ENCODE peak calls at places on chromosomes 5 and 9, in seven cellular contexts. R is uterus, I is mammary epithelial cell, Y is HepG2, K is GM23338, P is endodermal cell, A is ovary. Q is an unnamed sample.
A peak's percentile ranks its signal among the peaks of the same experiment; 100 is the strongest.

GRCh38 chr9:107034831-107035230 is 171.9 kb downstream of the ZNF462 start:
- DNase-seq in R (no peak), I (no peak), Y (no peak), K (no peak), P (no peak), A (no peak), Q (no peak)

GRCh38 chr9:34590376-34591090 is 1.0 kb upstream of the CNTFR start:
- DNase-seq in R (peak; percentile 45), I (no peak), Y (no peak), K (peak; percentile 66), P (peak; percentile 80), A (no peak), Q (no peak)

GRCh38 chr5:93990504-93991085 is 249.2 kb upstream of the POU5F2 start:
- DNase-seq in R (no peak), I (no peak), Y (no peak), K (no peak), P (no peak), A (no peak), Q (peak; percentile 41)

GRCh38 chr9:112339886-112340285 is 6.5 kb upstream of the PTBP3 start:
- DNase-seq in R (no peak), I (no peak), Y (no peak), K (no peak), P (no peak), A (no peak), Q (no peak)

GRCh38 chr9:89743576-89744254 is 138.9 kb downstream of the GADD45G start:
- DNase-seq in R (no peak), I (no peak), Y (no peak), K (peak; percentile 68), P (peak; percentile 91), A (no peak), Q (no peak)

GRCh38 chr9:94867281-94867841 is 140.9 kb downstream of the AOPEP start:
- DNase-seq in R (peak; percentile 57), I (peak; percentile 77), Y (peak; percentile 89), K (peak; percentile 17), P (no peak), A (peak; percentile 59), Q (peak; percentile 88)

GRCh38 chr5:96861044-96861443 is 15.3 kb upstream of the ERAP2 start:
- DNase-seq in R (no peak), I (no peak), Y (no peak), K (no peak), P (no peak), A (no peak), Q (no peak)

GRCh38 chr5:127296321-127296720 is 5.7 kb downstream of the MEGF10 start:
- DNase-seq in R (no peak), I (peak; percentile 84), Y (no peak), K (no peak), P (no peak), A (no peak), Q (no peak)

GRCh38 chr9:4828776-4829175 is 36.0 kb downstream of the RCL1 start:
- DNase-seq in R (no peak), I (no peak), Y (peak; percentile 49), K (no peak), P (no peak), A (no peak), Q (no peak)

GRCh38 chr9:103245369-103245768 is 250.2 kb downstream of the CYLC2 start:
- DNase-seq in R (no peak), I (no peak), Y (no peak), K (no peak), P (no peak), A (no peak), Q (peak; percentile 7)

GRCh38 chr9:88767504-88767790 is 223.8 kb upstream of the S1PR3 start:
- DNase-seq in R (no peak), I (no peak), Y (no peak), K (no peak), P (no peak), A (no peak), Q (no peak)

GRCh38 chr5:171968512-171968911 is 37.9 kb downstream of the FBXW11 start:
- DNase-seq in R (no peak), I (no peak), Y (no peak), K (no peak), P (no peak), A (no peak), Q (no peak)

GRCh38 chr5:154756871-154757646 is 1.9 kb downstream of the LARP1 start:
- DNase-seq in R (peak; percentile 65), I (peak; percentile 29), Y (no peak), K (peak; percentile 56), P (peak; percentile 72), A (peak; percentile 68), Q (peak; percentile 51)

GRCh38 chr5:93755716-93756115 is 14.3 kb upstream of the POU5F2 start:
- DNase-seq in R (no peak), I (no peak), Y (no peak), K (no peak), P (peak; percentile 51), A (no peak), Q (no peak)

GRCh38 chr9:32776201-32776600 is 7.1 kb upstream of the TMEM215 start:
- DNase-seq in R (no peak), I (no peak), Y (no peak), K (no peak), P (no peak), A (no peak), Q (no peak)

GRCh38 chr5:131151216-131151615 is 13.8 kb downstream of the HINT1 start:
- DNase-seq in R (no peak), I (no peak), Y (no peak), K (no peak), P (no peak), A (no peak), Q (no peak)

GRCh38 chr5:96434201-96434645 is 1.2 kb upstream of the PCSK1 start:
- DNase-seq in R (peak; percentile 26), I (peak; percentile 51), Y (peak; percentile 48), K (peak; percentile 93), P (peak; percentile 96), A (peak; percentile 27), Q (peak; percentile 90)

GRCh38 chr5:55993013-55993412 is 1.8 kb downstream of the IL6ST start:
- DNase-seq in R (no peak), I (peak; percentile 19), Y (no peak), K (peak; percentile 40), P (peak; percentile 58), A (no peak), Q (peak; percentile 23)

GRCh38 chr5:82356808-82357671 is 78.9 kb upstream of the RPS23 start:
- DNase-seq in R (peak; percentile 91), I (peak; percentile 99), Y (peak; percentile 93), K (peak; percentile 27), P (peak; percentile 65), A (peak; percentile 74), Q (no peak)

GRCh38 chr5:82359286-82359685 is 81.1 kb upstream of the RPS23 start:
- DNase-seq in R (no peak), I (peak; percentile 36), Y (no peak), K (no peak), P (no peak), A (no peak), Q (peak; percentile 49)

GRCh38 chr5:82360043-82360442 is 81.9 kb upstream of the RPS23 start:
- DNase-seq in R (no peak), I (no peak), Y (no peak), K (no peak), P (no peak), A (no peak), Q (no peak)

GRCh38 chr5:82355921-82356454 is 77.8 kb upstream of the RPS23 start:
- DNase-seq in R (no peak), I (no peak), Y (no peak), K (no peak), P (no peak), A (no peak), Q (peak; percentile 81)

GRCh38 chr5:82358454-82358853 is 80.3 kb upstream of the RPS23 start:
- DNase-seq in R (no peak), I (peak; percentile 83), Y (no peak), K (no peak), P (no peak), A (no peak), Q (no peak)
- H3K27ac ChIP-seq in R (peak overlapping the region; percentile 68), I (peak overlapping the region; percentile 73), Y (no peak overlapping the region), K (no peak overlapping the region), P (no peak overlapping the region), A (no peak overlapping the region), Q (no peak overlapping the region)

GRCh38 chr9:127898433-127899199 is 787 bp downstream of the ST6GALNAC6 start:
- DNase-seq in R (peak; percentile 71), I (no peak), Y (peak; percentile 50), K (peak; percentile 56), P (peak; percentile 73), A (peak; percentile 75), Q (peak; percentile 96)

GRCh38 chr9:127896395-127897193 is 2.8 kb downstream of the ST6GALNAC6 start:
- DNase-seq in R (no peak), I (no peak), Y (no peak), K (no peak), P (peak; percentile 63), A (no peak), Q (no peak)

GRCh38 chr9:127897194-127897692 is 2.2 kb downstream of the ST6GALNAC6 start:
- DNase-seq in R (peak; percentile 91), I (no peak), Y (peak; percentile 95), K (peak; percentile 93), P (peak; percentile 98), A (peak; percentile 95), Q (peak; percentile 93)

GRCh38 chr9:127895811-127896210 is 3.6 kb downstream of the ST6GALNAC6 start:
- DNase-seq in R (no peak), I (no peak), Y (no peak), K (no peak), P (peak; percentile 26), A (no peak), Q (no peak)

GRCh38 chr9:127899200-127899943 is at the start of gene ST6GALNAC6:
- DNase-seq in R (peak; percentile 84), I (peak; percentile 56), Y (no peak), K (peak; percentile 77), P (peak; percentile 84), A (peak; percentile 77), Q (peak; percentile 92)
- H3K4me1 ChIP-seq in R (no peaks in the 10 kb centered on the region), I (peaks cover 19% of the 10 kb centered on the region), Y (peaks cover 64% of the 10 kb centered on the region), K (peaks cover 38% of the 10 kb centered on the region), P (peaks cover 4% of the 10 kb centered on the region), A (peaks cover 33% of the 10 kb centered on the region), Q (peaks cover 26% of the 10 kb centered on the region)

GRCh38 chr5:39005566-39006232 is 68.5 kb downstream of the RICTOR start:
- DNase-seq in R (no peak), I (peak; percentile 5), Y (peak; percentile 12), K (peak; percentile 51), P (no peak), A (no peak), Q (no peak)
- TF ChIP-seq CTCF in R (peak; percentile 39), I (peak; percentile 21), Y (peak; percentile 47), K (peak; percentile 62), P (peak; percentile 71), A (no peak), Q (peak; percentile 24)

GRCh38 chr9:108048406-108049025 is 558.9 kb upstream of the KLF4 start:
- DNase-seq in R (no peak), I (peak; percentile 20), Y (no peak), K (no peak), P (no peak), A (no peak), Q (no peak)

GRCh38 chr9:108050894-108051293 is 561.3 kb upstream of the KLF4 start:
- DNase-seq in R (no peak), I (peak; percentile 30), Y (no peak), K (no peak), P (no peak), A (no peak), Q (no peak)

GRCh38 chr9:108049671-108050494 is 560.3 kb upstream of the KLF4 start:
- DNase-seq in R (no peak), I (peak; percentile 32), Y (no peak), K (no peak), P (no peak), A (no peak), Q (no peak)

GRCh38 chr9:108047264-108047663 is 557.7 kb upstream of the KLF4 start:
- DNase-seq in R (no peak), I (peak; percentile 72), Y (no peak), K (no peak), P (no peak), A (no peak), Q (peak; percentile 47)

GRCh38 chr9:108049026-108049591 is 559.5 kb upstream of the KLF4 start:
- DNase-seq in R (no peak), I (peak; percentile 99), Y (no peak), K (no peak), P (no peak), A (no peak), Q (no peak)
- H3K27ac ChIP-seq in R (no peak overlapping the region), I (peak overlapping the region; percentile 99), Y (no peak overlapping the region), K (no peak overlapping the region), P (no peak overlapping the region), A (no peak overlapping the region), Q (no peak overlapping the region)